ENCODE peak calls at places on chromosomes 4 and X, in six cellular contexts. One of them, this sample, is unnamed.
A peak's percentile ranks its signal among the peaks of the same experiment; 100 is the strongest.

GRCh38 chr4:176383273-176384077 is 63.7 kb downstream of the SPCS3 start:
- DNase-seq in Peyer's patch: no peak
- DNase-seq in SJSA1: peak; percentile 47
- DNase-seq in IMR-90: peak; percentile 81
- DNase-seq in MM.1S: no peak
- DNase-seq in spleen: no peak
- DNase-seq in this sample: no peak

GRCh38 chrX:74118503-74118902 is 185.5 kb upstream of the ZCCHC13 start:
- DNase-seq in Peyer's patch: no peak
- DNase-seq in SJSA1: no peak
- DNase-seq in IMR-90: no peak
- DNase-seq in MM.1S: no peak
- DNase-seq in spleen: no peak
- DNase-seq in this sample: no peak

GRCh38 chr4:105859233-105859632 is 36.0 kb upstream of the NPNT start:
- DNase-seq in Peyer's patch: no peak
- DNase-seq in SJSA1: peak; percentile 82
- DNase-seq in IMR-90: peak; percentile 79
- DNase-seq in MM.1S: no peak
- DNase-seq in spleen: no peak
- DNase-seq in this sample: no peak

GRCh38 chrX:53077207-53078197 is 4.7 kb upstream of the TSPYL2 start:
- DNase-seq in Peyer's patch: no peak
- DNase-seq in SJSA1: no peak
- DNase-seq in IMR-90: no peak
- DNase-seq in MM.1S: no peak
- DNase-seq in spleen: peak; percentile 69
- DNase-seq in this sample: peak; percentile 75

GRCh38 chr4:87116230-87116629 is 104.2 kb downstream of the KLHL8 start:
- DNase-seq in Peyer's patch: no peak
- DNase-seq in SJSA1: no peak
- DNase-seq in IMR-90: no peak
- DNase-seq in MM.1S: no peak
- DNase-seq in spleen: no peak
- DNase-seq in this sample: no peak

GRCh38 chr4:102263024-102263787 is 82.1 kb downstream of the SLC39A8 start:
- DNase-seq in Peyer's patch: no peak
- DNase-seq in SJSA1: peak; percentile 52
- DNase-seq in IMR-90: peak; percentile 28
- DNase-seq in MM.1S: peak; percentile 45
- DNase-seq in spleen: no peak
- DNase-seq in this sample: no peak

GRCh38 chr4:188663369-188663768 is 524.1 kb downstream of the TRIML1 start:
- DNase-seq in Peyer's patch: no peak
- DNase-seq in SJSA1: no peak
- DNase-seq in IMR-90: no peak
- DNase-seq in MM.1S: no peak
- DNase-seq in spleen: no peak
- DNase-seq in this sample: no peak

GRCh38 chr4:152591361-152591760 is 55.5 kb upstream of the FBXW7 start:
- DNase-seq in Peyer's patch: peak; percentile 67
- DNase-seq in SJSA1: no peak
- DNase-seq in IMR-90: peak; percentile 11
- DNase-seq in MM.1S: no peak
- DNase-seq in spleen: peak; percentile 79
- DNase-seq in this sample: peak; percentile 76

GRCh38 chrX:55119271-55119670 is 30.5 kb downstream of the PAGE2 start:
- DNase-seq in Peyer's patch: no peak
- DNase-seq in SJSA1: no peak
- DNase-seq in IMR-90: no peak
- DNase-seq in MM.1S: no peak
- DNase-seq in spleen: no peak
- DNase-seq in this sample: no peak

GRCh38 chr4:186924723-186925122 is 201.1 kb upstream of the FAT1 start:
- DNase-seq in Peyer's patch: no peak
- DNase-seq in SJSA1: no peak
- DNase-seq in IMR-90: peak; percentile 40
- DNase-seq in MM.1S: no peak
- DNase-seq in spleen: no peak
- DNase-seq in this sample: no peak

GRCh38 chrX:30904186-30904585 is 15.1 kb upstream of the TAB3 start:
- DNase-seq in Peyer's patch: no peak
- DNase-seq in SJSA1: no peak
- DNase-seq in IMR-90: no peak
- DNase-seq in MM.1S: no peak
- DNase-seq in spleen: no peak
- DNase-seq in this sample: no peak

GRCh38 chr4:39614487-39615162 is 24.0 kb downstream of the SMIM14 start:
- DNase-seq in Peyer's patch: no peak
- DNase-seq in SJSA1: no peak
- DNase-seq in IMR-90: peak; percentile 87
- DNase-seq in MM.1S: no peak
- DNase-seq in spleen: no peak
- DNase-seq in this sample: no peak

GRCh38 chr4:14415146-14415545 is 587.1 kb upstream of the CPEB2 start:
- DNase-seq in Peyer's patch: no peak
- DNase-seq in SJSA1: no peak
- DNase-seq in IMR-90: peak; percentile 31
- DNase-seq in MM.1S: no peak
- DNase-seq in spleen: no peak
- DNase-seq in this sample: no peak

GRCh38 chr4:54187148-54187547 is 41.9 kb upstream of the PDGFRA start:
- DNase-seq in Peyer's patch: peak; percentile 47
- DNase-seq in SJSA1: no peak
- DNase-seq in IMR-90: no peak
- DNase-seq in MM.1S: no peak
- DNase-seq in spleen: no peak
- DNase-seq in this sample: no peak

GRCh38 chrX:155070038-155070437 is 898 bp downstream of the CMC4 start:
- DNase-seq in Peyer's patch: no peak
- DNase-seq in SJSA1: peak; percentile 2
- DNase-seq in IMR-90: no peak
- DNase-seq in MM.1S: no peak
- DNase-seq in spleen: no peak
- DNase-seq in this sample: no peak

GRCh38 chr4:7003176-7003878 is 39.8 kb upstream of the TADA2B start:
- DNase-seq in Peyer's patch: peak; percentile 24
- DNase-seq in SJSA1: no peak
- DNase-seq in IMR-90: no peak
- DNase-seq in MM.1S: no peak
- DNase-seq in spleen: no peak
- DNase-seq in this sample: peak; percentile 13

GRCh38 chr4:169774466-169775445 is 17.0 kb upstream of the HPF1 start:
- DNase-seq in Peyer's patch: no peak
- DNase-seq in SJSA1: no peak
- DNase-seq in IMR-90: no peak
- DNase-seq in MM.1S: no peak
- DNase-seq in spleen: peak; percentile 76
- DNase-seq in this sample: peak; percentile 74

GRCh38 chrX:102085706-102086105 is 39.8 kb upstream of the TCEAL2 start:
- DNase-seq in Peyer's patch: no peak
- DNase-seq in SJSA1: no peak
- DNase-seq in IMR-90: no peak
- DNase-seq in MM.1S: no peak
- DNase-seq in spleen: no peak
- DNase-seq in this sample: no peak

GRCh38 chrX:70720721-70721120 is 187.8 kb downstream of the TEX11 start:
- DNase-seq in Peyer's patch: no peak
- DNase-seq in SJSA1: no peak
- DNase-seq in IMR-90: no peak
- DNase-seq in MM.1S: no peak
- DNase-seq in spleen: no peak
- DNase-seq in this sample: no peak

GRCh38 chr4:66927937-66928336 is 617.4 kb downstream of the CENPC start:
- DNase-seq in Peyer's patch: no peak
- DNase-seq in SJSA1: no peak
- DNase-seq in IMR-90: no peak
- DNase-seq in MM.1S: no peak
- DNase-seq in spleen: no peak
- DNase-seq in this sample: no peak

GRCh38 chr4:148265627-148266026 is 176.6 kb downstream of the NR3C2 start:
- DNase-seq in Peyer's patch: no peak
- DNase-seq in SJSA1: no peak
- DNase-seq in IMR-90: no peak
- DNase-seq in MM.1S: no peak
- DNase-seq in spleen: no peak
- DNase-seq in this sample: no peak

GRCh38 chr4:97072666-97073065 is 1070.6 kb downstream of the STPG2 start:
- DNase-seq in Peyer's patch: no peak
- DNase-seq in SJSA1: no peak
- DNase-seq in IMR-90: no peak
- DNase-seq in MM.1S: no peak
- DNase-seq in spleen: no peak
- DNase-seq in this sample: no peak

GRCh38 chrX:43225626-43226328 is 430.3 kb upstream of the MAOA start:
- DNase-seq in Peyer's patch: no peak
- DNase-seq in SJSA1: no peak
- DNase-seq in IMR-90: no peak
- DNase-seq in MM.1S: no peak
- DNase-seq in spleen: no peak
- DNase-seq in this sample: no peak

GRCh38 chr4:80049402-80049801 is 23.6 kb downstream of the ANTXR2 start:
- DNase-seq in Peyer's patch: no peak
- DNase-seq in SJSA1: no peak
- DNase-seq in IMR-90: no peak
- DNase-seq in MM.1S: no peak
- DNase-seq in spleen: no peak
- DNase-seq in this sample: no peak

DNA sequence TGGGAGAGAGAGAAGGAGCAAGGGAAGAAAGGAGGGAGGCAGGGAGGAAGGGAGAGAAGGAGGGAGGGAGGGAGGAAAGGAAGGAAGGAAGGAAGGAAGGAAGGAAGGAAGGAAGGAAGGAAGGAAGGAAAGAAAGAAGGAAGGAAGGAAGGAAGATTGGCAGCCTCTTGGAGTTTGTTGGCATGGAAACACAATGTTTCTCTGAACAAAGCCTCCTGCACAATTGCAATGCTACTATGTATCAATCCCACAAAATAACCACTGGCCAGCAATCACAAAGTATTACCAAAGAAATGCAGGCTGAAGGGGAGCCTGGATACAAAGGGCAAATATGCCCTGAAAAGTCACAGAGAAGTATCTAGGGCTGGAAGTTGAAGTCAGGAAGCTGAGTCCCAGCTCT is 195.8 kb upstream of the LDB2 start:
- DNase-seq in Peyer's patch: no peak
- DNase-seq in SJSA1: no peak
- DNase-seq in IMR-90: no peak
- DNase-seq in MM.1S: no peak
- DNase-seq in spleen: no peak
- DNase-seq in this sample: no peak
- H3K4me3 ChIP-seq in Peyer's patch: no peak overlapping the region
- H3K4me3 ChIP-seq in SJSA1: no peak overlapping the region
- H3K4me3 ChIP-seq in IMR-90: no peak overlapping the region
- H3K4me3 ChIP-seq in MM.1S: no peak overlapping the region
- H3K4me3 ChIP-seq in spleen: no peak overlapping the region
- H3K4me3 ChIP-seq in this sample: no peak overlapping the region

GRCh38 chrX:10576777-10577444 is 43.5 kb downstream of the MID1 start:
- DNase-seq in Peyer's patch: no peak
- DNase-seq in SJSA1: no peak
- DNase-seq in IMR-90: no peak
- DNase-seq in MM.1S: no peak
- DNase-seq in spleen: no peak
- DNase-seq in this sample: no peak

GRCh38 chrX:10579018-10579752 is 41.2 kb downstream of the MID1 start:
- DNase-seq in Peyer's patch: no peak
- DNase-seq in SJSA1: peak; percentile 68
- DNase-seq in IMR-90: peak; percentile 78
- DNase-seq in MM.1S: no peak
- DNase-seq in spleen: no peak
- DNase-seq in this sample: no peak

GRCh38 chrX:10577863-10578262 is 42.5 kb downstream of the MID1 start:
- DNase-seq in Peyer's patch: no peak
- DNase-seq in SJSA1: no peak
- DNase-seq in IMR-90: no peak
- DNase-seq in MM.1S: no peak
- DNase-seq in spleen: no peak
- DNase-seq in this sample: no peak

GRCh38 chrX:10582215-10582733 is 38.1 kb downstream of the MID1 start:
- DNase-seq in Peyer's patch: no peak
- DNase-seq in SJSA1: no peak
- DNase-seq in IMR-90: peak; percentile 61
- DNase-seq in MM.1S: no peak
- DNase-seq in spleen: no peak
- DNase-seq in this sample: no peak

GRCh38 chrX:10579753-10580060 is 40.7 kb downstream of the MID1 start:
- DNase-seq in Peyer's patch: no peak
- DNase-seq in SJSA1: peak; percentile 73
- DNase-seq in IMR-90: peak; percentile 37
- DNase-seq in MM.1S: no peak
- DNase-seq in spleen: no peak
- DNase-seq in this sample: no peak
- H3K27ac ChIP-seq in Peyer's patch: peak overlapping the region; percentile 12
- H3K27ac ChIP-seq in SJSA1: peak overlapping the region; percentile 95
- H3K27ac ChIP-seq in IMR-90: peak overlapping the region; percentile 69
- H3K27ac ChIP-seq in MM.1S: no peak overlapping the region
- H3K27ac ChIP-seq in spleen: no peak overlapping the region
- H3K27ac ChIP-seq in this sample: peak overlapping the region; percentile 8

GRCh38 chr4:89055157-89056080 is 1.6 kb downstream of the FAM13A start:
- DNase-seq in Peyer's patch: no peak
- DNase-seq in SJSA1: no peak
- DNase-seq in IMR-90: no peak
- DNase-seq in MM.1S: no peak
- DNase-seq in spleen: no peak
- DNase-seq in this sample: no peak
- H3K4me3 ChIP-seq in Peyer's patch: peak overlapping the region; percentile 42
- H3K4me3 ChIP-seq in SJSA1: no peak overlapping the region
- H3K4me3 ChIP-seq in IMR-90: peak overlapping the region; percentile 51
- H3K4me3 ChIP-seq in MM.1S: no peak overlapping the region
- H3K4me3 ChIP-seq in spleen: no peak overlapping the region
- H3K4me3 ChIP-seq in this sample: peak overlapping the region; percentile 65

GRCh38 chr4:58603951-58604350 is 1493.8 kb upstream of the IGFBP7 start:
- DNase-seq in Peyer's patch: no peak
- DNase-seq in SJSA1: no peak
- DNase-seq in IMR-90: no peak
- DNase-seq in MM.1S: no peak
- DNase-seq in spleen: no peak
- DNase-seq in this sample: no peak
- H3K27ac ChIP-seq in Peyer's patch: no peak overlapping the region
- H3K27ac ChIP-seq in SJSA1: no peak overlapping the region
- H3K27ac ChIP-seq in IMR-90: no peak overlapping the region
- H3K27ac ChIP-seq in MM.1S: no peak overlapping the region
- H3K27ac ChIP-seq in spleen: no peak overlapping the region
- H3K27ac ChIP-seq in this sample: no peak overlapping the region